ENCODE peak calls at places on chromosome 5, in seven cellular contexts. X is uterus; Y is A549; W is right lobe of liver; O is choroid plexus epithelial cell; H is GM23338; C is CD8-positive, alpha-beta T cell. E is an unnamed sample.

GRCh38 chr5:115835481-115835880 is 5.9 kb downstream of the ATG12 start:
- DNase-seq in H (no peak), C (no peak), W (no peak), O (no peak), X (no peak), Y (no peak), E (no peak)

GRCh38 chr5:60996368-60996767 is 51.4 kb downstream of the NDUFAF2 start:
- DNase-seq in C (no peak), W (peak; percentile 60), H (no peak), X (no peak), O (no peak), Y (no peak), E (no peak)

GRCh38 chr5:116212225-116212624 is 127.4 kb downstream of the COMMD10 start:
- DNase-seq in O (no peak), Y (no peak), X (no peak), W (no peak), H (no peak), C (no peak), E (no peak)

GRCh38 chr5:82849885-82850284 is 227.3 kb downstream of the TMEM167A start:
- DNase-seq in C (no peak), X (no peak), H (no peak), O (no peak), W (no peak), Y (no peak), E (no peak)

GRCh38 chr5:173884402-173885053 is 3.6 kb upstream of the CPEB4 start:
- DNase-seq in H (no peak), O (no peak), C (peak; percentile 29), Y (no peak), W (no peak), X (no peak), E (no peak)

GRCh38 chr5:27242258-27242626 is 203.9 kb upstream of the CDH9 start:
- DNase-seq in C (no peak), Y (no peak), O (no peak), H (no peak), X (no peak), W (no peak), E (no peak)

GRCh38 chr5:6714221-6715041 is 1.2 kb downstream of the TENT4A start:
- DNase-seq in Y (peak; percentile 16), C (peak; percentile 22), X (no peak), H (peak; percentile 35), W (no peak), O (no peak), E (no peak)

GRCh38 chr5:106189121-106189809 is 1481.5 kb downstream of the EFNA5 start:
- DNase-seq in C (no peak), W (no peak), Y (no peak), H (no peak), O (no peak), X (no peak), E (no peak)

GRCh38 chr5:108545301-108545700 is 163.4 kb upstream of the FBXL17 start:
- DNase-seq in X (no peak), Y (no peak), H (no peak), O (no peak), W (no peak), C (no peak), E (no peak)

GRCh38 chr5:90055831-90056328 is 353.7 kb downstream of the CETN3 start:
- DNase-seq in C (no peak), H (peak; percentile 17), X (no peak), Y (peak; percentile 5), O (peak; percentile 91), W (no peak), E (no peak)

GRCh38 chr5:76691470-76692273 is 24.3 kb upstream of the F2R start:
- DNase-seq in W (no peak), H (no peak), X (no peak), Y (peak; percentile 12), O (peak; percentile 86), C (no peak), E (no peak)

GRCh38 chr5:115875447-115875846 is 33.7 kb downstream of the AP3S1 start:
- DNase-seq in Y (peak; percentile 17), X (no peak), H (peak; percentile 55), O (no peak), C (no peak), W (no peak), E (no peak)

GRCh38 chr5:149811453-149811852 is 81.3 kb downstream of the PPARGC1B start:
- DNase-seq in X (no peak), O (no peak), W (no peak), C (no peak), H (no peak), Y (no peak), E (no peak)

GRCh38 chr5:122263352-122264030 is 48.5 kb upstream of the SNCAIP start:
- DNase-seq in C (no peak), X (no peak), H (no peak), Y (no peak), O (peak; percentile 59), W (no peak), E (no peak)

GRCh38 chr5:42993516-42994284 is 46.4 kb downstream of the ANXA2R start:
- DNase-seq in H (no peak), O (peak; percentile 89), W (no peak), X (no peak), C (peak; percentile 64), Y (peak; percentile 76), E (no peak)

GRCh38 chr5:100165309-100165708 is 369.9 kb upstream of the FAM174A start:
- DNase-seq in X (no peak), Y (no peak), C (no peak), H (no peak), O (no peak), W (no peak), E (no peak)

GRCh38 chr5:80291776-80292175 is 28.0 kb upstream of the SPZ1 start:
- DNase-seq in Y (no peak), H (no peak), W (no peak), X (no peak), C (no peak), O (no peak), E (no peak)

GRCh38 chr5:17951392-17952169 is 317.3 kb downstream of the TAF11L14 start:
- DNase-seq in H (peak; percentile 88), X (no peak), C (no peak), Y (peak; percentile 52), O (no peak), W (no peak), E (no peak)

DNA sequence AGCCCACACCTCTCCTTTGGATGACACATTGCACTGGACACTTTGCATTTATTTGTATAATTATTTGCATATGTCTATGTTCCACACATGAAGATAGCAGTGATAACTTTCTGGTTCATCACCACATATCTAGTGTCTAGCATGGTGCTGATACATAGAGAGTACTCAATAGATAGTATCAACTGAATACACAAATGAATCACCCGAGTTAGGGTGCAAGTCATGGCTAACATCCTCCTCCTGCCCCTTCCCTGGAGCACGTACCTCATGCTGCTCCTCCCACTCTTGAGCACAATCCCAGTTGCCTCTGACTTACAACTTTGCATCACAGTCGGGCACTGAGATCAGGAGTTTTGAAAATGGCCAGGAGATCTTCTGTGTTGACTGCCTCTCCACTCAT is 617.5 kb downstream of the EBF1 start:
- DNase-seq in Y (no peak), C (no peak), X (no peak), O (no peak), H (no peak), W (no peak), E (no peak)
- TF ChIP-seq CTCF in Y (no peak), C (no peak), X (no peak), O (no peak), H (no peak), W (no peak), E (no peak)

GRCh38 chr5:74686962-74687751 is 2.1 kb downstream of the HEXB start:
- DNase-seq in H (no peak), O (peak; percentile 64), X (no peak), Y (no peak), W (no peak), C (no peak), E (no peak)

GRCh38 chr5:74679968-74680367 is 5.1 kb upstream of the HEXB start:
- DNase-seq in W (no peak), X (no peak), O (peak; percentile 29), Y (no peak), H (no peak), C (no peak), E (no peak)

GRCh38 chr5:74685979-74686631 is 1.1 kb downstream of the HEXB start:
- DNase-seq in X (no peak), Y (no peak), W (no peak), H (no peak), C (no peak), O (peak; percentile 65), E (no peak)

GRCh38 chr5:74682636-74683035 is 2.4 kb upstream of the HEXB start:
- DNase-seq in X (no peak), C (no peak), H (no peak), W (no peak), Y (no peak), O (no peak), E (no peak)

GRCh38 chr5:74684900-74685851 is at the start of gene HEXB:
- DNase-seq in W (peak; percentile 94), H (peak; percentile 97), X (peak; percentile 89), O (peak; percentile 86), Y (peak; percentile 82), C (peak; percentile 83), E (peak; percentile 96)
- TF ChIP-seq CTCF in W (no peak), H (no peak), X (no peak), O (no peak), Y (no peak), C (no peak), E (peak; percentile 35)

DNA sequence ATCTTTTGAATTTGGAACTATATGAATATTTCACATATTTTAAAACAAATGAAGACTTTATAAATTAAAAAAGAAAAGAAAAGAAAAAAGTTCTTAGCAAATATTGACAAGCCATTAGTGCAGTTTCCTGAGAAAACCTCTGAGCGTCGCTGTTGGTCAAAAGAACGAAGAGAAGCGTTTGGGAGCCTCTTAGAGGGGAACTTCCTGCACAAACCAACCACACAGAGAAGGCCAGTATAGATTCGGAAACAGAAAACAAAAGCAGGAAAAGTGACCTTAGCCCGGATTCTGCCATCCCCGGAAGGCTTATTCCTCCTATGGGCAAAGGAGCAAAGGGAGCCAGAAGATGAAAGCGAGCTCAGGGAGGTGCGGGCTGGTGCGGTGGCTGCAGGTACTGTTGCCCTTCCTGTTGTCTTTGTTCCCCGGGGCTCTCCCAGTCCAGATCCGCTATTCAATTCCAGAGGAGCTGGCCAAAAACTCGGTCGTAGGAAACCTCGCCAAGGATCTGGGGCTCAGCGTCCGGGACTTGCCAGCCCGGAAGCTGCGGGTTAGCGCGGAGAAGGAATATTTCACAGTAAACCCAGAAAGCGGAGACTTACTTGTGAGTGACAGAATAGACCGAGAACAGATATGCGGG is at the start of gene PCDHGB2:
- DNase-seq in O (peak; percentile 40), Y (no peak), H (peak; percentile 88), C (no peak), W (no peak), X (no peak), E (no peak)
- TF ChIP-seq CTCF in O (peak; percentile 34), Y (no peak), H (peak; percentile 80), C (peak; percentile 48), W (peak; percentile 6), X (no peak), E (peak; percentile 25)

GRCh38 chr5:144485540-144485939 is 314.9 kb downstream of the KCTD16 start:
- DNase-seq in H (no peak), W (no peak), O (no peak), C (no peak), X (no peak), Y (no peak), E (no peak)
- TF ChIP-seq CTCF in H (no peak), W (no peak), O (no peak), C (no peak), X (no peak), Y (no peak), E (no peak)

DNA sequence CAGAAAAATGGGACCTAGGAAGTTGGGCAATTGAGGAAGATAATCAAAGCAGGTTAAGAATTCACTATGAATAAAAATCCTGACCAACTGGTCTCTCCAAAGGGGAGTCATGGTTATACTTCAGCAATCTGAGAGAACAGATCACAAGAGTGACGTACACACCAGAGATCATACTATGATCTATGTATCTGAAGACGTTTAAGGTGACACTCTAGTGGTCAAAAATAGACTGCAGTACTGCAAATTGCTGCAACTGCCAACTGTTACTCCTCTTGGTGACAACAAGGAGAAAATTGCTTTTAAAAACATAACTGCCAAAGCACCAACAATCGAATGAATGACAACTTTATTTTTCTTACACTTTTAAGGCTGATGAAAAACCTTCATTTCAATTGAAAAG is 4.9 kb downstream of the AK6 start:
- DNase-seq in Y (peak; percentile 57), X (no peak), O (peak; percentile 54), H (peak; percentile 13), C (no peak), W (no peak), E (no peak)
- TF ChIP-seq CTCF in Y (peak; percentile 19), X (no peak), O (peak; percentile 49), H (no peak), C (peak; percentile 49), W (no peak), E (peak; percentile 71)

E was measured in chondrocyte.